ENCODE peak calls at places on chromosome 1, in four cellular contexts. M, U, E and F are unnamed samples.

GRCh38 chr1:24263746-24264145 is 55.4 kb upstream of the GRHL3 start:
- DNase-seq in M (no peak), E (no peak), U (no peak), F (no peak)

GRCh38 chr1:205961405-205961804 is 18.1 kb upstream of the SLC26A9 start:
- DNase-seq in M (peak), E (no peak), U (peak), F (no peak)

GRCh38 chr1:35568975-35569395 is 4.1 kb upstream of the TFAP2E start:
- DNase-seq in E (peak), U (peak), M (peak), F (peak)

GRCh38 chr1:9314101-9314500 is 21.4 kb downstream of the SPSB1 start:
- DNase-seq in M (no peak), U (no peak), E (no peak), F (no peak)

GRCh38 chr1:3119061-3119460 is 50.1 kb downstream of the PRDM16 start:
- DNase-seq in M (no peak), E (no peak), U (no peak), F (no peak)

GRCh38 chr1:32223683-32224082 is 1.5 kb downstream of the EIF3I start:
- DNase-seq in E (no peak), U (no peak), M (no peak), F (no peak)

GRCh38 chr1:32249831-32250525 is 1.1 kb upstream of the LCK start:
- DNase-seq in M (no peak), U (no peak), E (peak), F (no peak)

GRCh38 chr1:95071539-95071938 is 1.2 kb downstream of the ALG14 start:
- DNase-seq in E (no peak), M (no peak), U (no peak), F (no peak)

GRCh38 chr1:21229246-21230000 is 52.7 kb upstream of the EIF4G3 start:
- DNase-seq in M (no peak), U (no peak), E (no peak), F (no peak)

GRCh38 chr1:243409284-243409683 is 153.4 kb downstream of the SDCCAG8 start:
- DNase-seq in M (no peak), U (no peak), E (no peak), F (no peak)

GRCh38 chr1:224747578-224747977 is 131.5 kb downstream of the CNIH3 start:
- DNase-seq in U (peak), M (peak), E (no peak), F (no peak)

GRCh38 chr1:109886827-109887226 is 23.8 kb upstream of the CSF1 start:
- DNase-seq in U (no peak), M (no peak), E (no peak), F (peak)